ENCODE peak calls at places on chromosomes 5 and 9, in four cellular contexts. Z is kidney, P is BJ, X is uterus. N is an unnamed sample. For H3K36me3, the result is how much of the 10 kb centered on the place peaks cover.

GRCh38 chr5:107384256-107384655 is 286.5 kb downstream of the EFNA5 start:
- DNase-seq in Z (no peak), P (no peak), X (no peak), N (no peak)

GRCh38 chr5:67374378-67374777 is 177.8 kb upstream of the CD180 start:
- DNase-seq in Z (no peak), P (no peak), X (no peak), N (no peak)

GRCh38 chr5:120014535-120014934 is 385.2 kb downstream of the FAM170A start:
- DNase-seq in Z (no peak), P (no peak), X (no peak), N (no peak)

GRCh38 chr5:169716287-169716686 is 79.2 kb downstream of the DOCK2 start:
- DNase-seq in Z (no peak), P (peak), X (no peak), N (no peak)

GRCh38 chr9:13589044-13589737 is 309.7 kb upstream of the MPDZ start:
- DNase-seq in Z (no peak), P (no peak), X (no peak), N (no peak)

GRCh38 chr9:73137914-73138313 is 13.8 kb upstream of the ANXA1 start:
- DNase-seq in Z (no peak), P (no peak), X (no peak), N (no peak)

GRCh38 chr5:350355-350754 is 28.8 kb downstream of the AHRR start:
- DNase-seq in Z (no peak), P (no peak), X (no peak), N (no peak)

GRCh38 chr9:83622814-83623633 is at the start of gene IDNK:
- DNase-seq in Z (peak), P (no peak), X (peak), N (peak)

GRCh38 chr9:17789316-17789715 is 210.4 kb downstream of the SH3GL2 start:
- DNase-seq in Z (no peak), P (no peak), X (no peak), N (no peak)

GRCh38 chr9:27880640-27881039 is 307.4 kb upstream of the C9orf72 start:
- DNase-seq in Z (no peak), P (no peak), X (no peak), N (no peak)

GRCh38 chr9:136511670-136512592 is 29.1 kb upstream of the SEC16A start:
- DNase-seq in Z (no peak), P (no peak), X (peak), N (no peak)

GRCh38 chr5:139634541-139634940 is 13.6 kb upstream of the CXXC5 start:
- DNase-seq in Z (no peak), P (no peak), X (no peak), N (no peak)

GRCh38 chr9:34291423-34291822 is 37.6 kb downstream of the KIF24 start:
- DNase-seq in Z (no peak), P (no peak), X (no peak), N (no peak)

GRCh38 chr9:135885100-135885853 is 22.1 kb downstream of the CAMSAP1 start:
- DNase-seq in Z (no peak), P (no peak), X (no peak), N (no peak)

GRCh38 chr9:2597483-2597882 is 24.1 kb upstream of the VLDLR start:
- DNase-seq in Z (no peak), P (no peak), X (no peak), N (no peak)

GRCh38 chr9:70049236-70049635 is 5.6 kb downstream of the MAMDC2 start:
- DNase-seq in Z (no peak), P (no peak), X (peak), N (no peak)

GRCh38 chr9:128910906-128911305 is 9.9 kb upstream of the PHYHD1 start:
- DNase-seq in Z (no peak), P (no peak), X (no peak), N (no peak)

GRCh38 chr9:128913995-128914772 is 6.6 kb upstream of the PHYHD1 start:
- DNase-seq in Z (no peak), P (no peak), X (no peak), N (no peak)

GRCh38 chr9:128913048-128913900 is 7.5 kb upstream of the PHYHD1 start:
- DNase-seq in Z (no peak), P (no peak), X (no peak), N (no peak)

GRCh38 chr9:128911529-128912035 is 9.2 kb upstream of the PHYHD1 start:
- DNase-seq in Z (peak), P (peak), X (peak), N (peak)

GRCh38 chr9:128912270-128912853 is 8.4 kb upstream of the PHYHD1 start:
- DNase-seq in Z (no peak), P (peak), X (no peak), N (peak)
- H3K36me3 ChIP-seq in Z (under half), P (under half), X (under half), N (under half)

DNA sequence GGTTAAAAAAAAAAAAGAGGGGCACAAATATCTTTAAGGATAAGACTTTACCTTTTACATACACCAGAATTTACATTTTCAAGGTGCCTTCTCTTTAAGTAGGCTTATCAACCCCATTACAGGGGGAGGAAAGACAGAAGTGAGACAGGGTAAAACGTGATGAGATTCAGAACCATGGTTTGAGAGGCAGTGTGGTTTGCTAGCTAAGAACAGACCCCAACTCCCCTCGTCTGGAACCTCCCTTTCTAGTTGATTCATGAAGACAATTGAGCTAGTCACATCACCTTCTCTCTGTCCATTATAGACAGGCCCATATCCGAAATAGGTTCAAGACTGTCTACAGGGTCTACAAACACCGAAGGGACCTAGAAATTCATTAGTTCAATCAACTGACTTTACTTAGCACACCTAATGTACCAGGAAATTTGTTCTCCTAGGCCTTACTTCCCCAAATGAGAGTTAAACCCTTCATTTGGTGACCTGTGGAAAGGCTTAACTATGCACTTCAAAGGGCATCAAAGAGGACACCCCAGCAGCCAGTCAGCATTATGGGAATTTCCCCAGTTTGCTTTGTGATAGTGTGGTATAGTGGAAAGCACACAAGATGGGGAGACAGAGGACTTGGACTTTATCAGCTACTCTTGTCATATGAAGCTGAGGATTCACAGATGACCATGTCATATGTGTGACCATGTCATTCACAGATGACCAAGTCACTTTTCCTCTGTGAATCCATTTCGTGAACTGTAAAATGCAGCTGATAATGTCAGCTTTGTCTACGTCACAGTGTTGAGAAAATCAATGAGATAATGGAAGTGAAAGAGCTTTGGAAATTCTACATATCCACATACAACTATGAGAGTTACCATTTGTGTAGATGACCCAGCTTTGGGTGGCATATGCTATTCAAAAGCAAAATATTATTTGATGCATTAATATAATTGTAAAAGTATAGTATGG is 40.2 kb upstream of the CYFIP2 start:
- DNase-seq in Z (no peak), P (no peak), X (no peak), N (no peak)
- H3K4me3 ChIP-seq in Z (no peak), P (no peak), X (no peak), N (no peak)

GRCh38 chr5:7018601-7019000 is 305.4 kb downstream of the TENT4A start:
- DNase-seq in Z (no peak), P (no peak), X (no peak), N (no peak)
- TF ChIP-seq CTCF in Z (no peak), P (no peak), X (no peak), N (no peak)

GRCh38 chr9:130866474-130866965 is 30.1 kb downstream of the QRFP start:
- DNase-seq in Z (no peak), P (no peak), X (peak), N (no peak)

GRCh38 chr9:130865921-130866320 is 30.7 kb downstream of the QRFP start:
- DNase-seq in Z (no peak), P (no peak), X (no peak), N (no peak)

GRCh38 chr9:130869250-130869649 is 27.4 kb downstream of the QRFP start:
- DNase-seq in Z (peak), P (no peak), X (peak), N (peak)

GRCh38 chr9:130868230-130868629 is 28.4 kb downstream of the QRFP start:
- DNase-seq in Z (no peak), P (no peak), X (no peak), N (peak)

DNA sequence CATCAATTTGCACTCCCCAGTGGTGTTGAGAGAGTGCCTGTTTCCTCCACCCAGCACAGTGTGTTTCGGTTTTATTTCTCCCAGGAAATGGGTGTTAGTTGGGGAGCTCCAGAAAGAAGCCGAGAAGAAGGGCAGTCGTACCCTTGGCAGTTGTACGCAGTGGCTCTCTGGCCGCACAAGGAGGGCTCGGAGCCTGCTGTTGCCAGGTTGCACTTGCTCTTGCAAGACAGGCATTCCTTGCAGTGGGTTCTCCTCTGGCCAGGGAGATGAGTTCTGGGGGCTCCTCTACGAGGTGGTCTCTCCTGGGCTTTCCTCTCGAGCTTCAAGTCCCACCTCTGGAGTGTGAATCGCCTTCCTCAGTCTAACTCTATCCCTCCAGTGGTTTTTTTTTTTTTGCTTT is 29.1 kb downstream of the QRFP start:
- DNase-seq in Z (peak), P (no peak), X (no peak), N (peak)
- H3K36me3 ChIP-seq in Z (under half), P (under half), X (under half), N (half or more)

GRCh38 chr5:36744041-36744677 is 132.4 kb upstream of the NIPBL start:
- DNase-seq in Z (no peak), P (no peak), X (no peak), N (no peak)
- H3K4me3 ChIP-seq in Z (peak), P (peak), X (peak), N (peak)

GRCh38 chr5:110588241-110588962 is 138.1 kb downstream of the TMEM232 start:
- DNase-seq in Z (no peak), P (no peak), X (no peak), N (no peak)

GRCh38 chr5:110594866-110595265 is 131.6 kb downstream of the TMEM232 start:
- DNase-seq in Z (no peak), P (no peak), X (no peak), N (no peak)

DNA sequence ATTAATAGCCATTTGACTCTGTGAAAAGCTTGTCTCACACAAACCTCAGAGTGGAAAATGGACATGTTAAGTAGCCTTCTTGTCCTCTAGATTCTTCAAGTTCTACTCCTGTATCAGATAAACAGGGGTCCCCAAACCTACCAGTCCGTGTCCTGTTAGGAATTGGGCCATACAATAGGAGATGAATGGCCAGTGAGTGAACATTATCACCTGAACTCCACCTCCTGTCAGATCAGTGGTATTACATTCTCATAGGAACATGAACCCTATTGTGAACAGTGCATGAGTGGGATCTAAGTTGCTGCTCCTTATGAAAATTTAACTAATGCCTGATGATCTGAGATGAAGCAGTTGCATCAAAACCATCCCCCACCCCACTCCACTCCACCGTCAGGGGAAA is 136.3 kb downstream of the TMEM232 start:
- DNase-seq in Z (no peak), P (no peak), X (no peak), N (no peak)
- TF ChIP-seq CTCF in Z (peak), P (peak), X (peak), N (peak)

GRCh38 chr9:128619779-128620178 is 36.9 kb downstream of the DYNC2I2 start:
- DNase-seq in Z (no peak), P (no peak), X (no peak), N (no peak)
- H3K36me3 ChIP-seq in Z (half or more), P (half or more), X (under half), N (half or more)

GRCh38 chr9:128094950-128095544 is 27.0 kb downstream of the SLC25A25 start:
- DNase-seq in Z (peak), P (no peak), X (no peak), N (no peak)
- H3K4me3 ChIP-seq in Z (no peak), P (no peak), X (no peak), N (no peak)

N was measured in upper lobe of right lung.